ENCODE peak calls at places on chromosomes 4 and X, in eight cellular contexts. H is stimulated activated CD4-positive, alpha-beta T cell treated with anti-CD3 and anti-CD28 coated beads, Interleukin-2, amount 100 ng/mL, for 48 hours; Q is NCI-H2107; B is stimulated activated naive CD4-positive, alpha-beta T cell treated with Interleukin-2 at 50 U/mL for 16 hours; W is ureter; E is EL; L is globus pallidus; K is A549. R is an unnamed sample.
A peak's percentile ranks its signal among the peaks of the same experiment; 100 is the strongest.

GRCh38 chr4:182917182-182918043 is at the start of gene DCTD:
- DNase-seq in K (no peak), W (peak; percentile 76), Q (peak; percentile 12), L (peak; percentile 71), E (peak; percentile 71), B (peak; percentile 77), H (peak; percentile 68), R (peak; percentile 62)

GRCh38 chr4:113951263-113951662 is 28.2 kb downstream of the ARSJ start:
- DNase-seq in B (no peak), Q (no peak), E (no peak), K (no peak), H (no peak), L (no peak), W (no peak), R (no peak)

GRCh38 chrX:13893826-13894225 is 76.9 kb upstream of the GPM6B start:
- DNase-seq in L (no peak), K (no peak), W (no peak), E (no peak), Q (no peak), B (no peak), H (no peak), R (no peak)

GRCh38 chr4:111323496-111323895 is 700.6 kb upstream of the PITX2 start:
- DNase-seq in E (peak; percentile 87), L (no peak), H (no peak), Q (no peak), K (no peak), W (no peak), B (no peak), R (no peak)

GRCh38 chr4:108693211-108693610 is 42.8 kb downstream of the OSTC start:
- DNase-seq in Q (no peak), E (no peak), L (no peak), W (no peak), B (no peak), H (no peak), K (no peak), R (no peak)

GRCh38 chrX:54747713-54748393 is 50.2 kb downstream of the ITIH6 start:
- DNase-seq in E (no peak), B (no peak), Q (no peak), L (no peak), W (no peak), H (no peak), K (no peak), R (no peak)

GRCh38 chr4:15333692-15334633 is 93.9 kb upstream of the C1QTNF7 start:
- DNase-seq in B (no peak), E (peak; percentile 19), K (no peak), H (no peak), W (no peak), L (no peak), Q (no peak), R (no peak)

GRCh38 chrX:40470830-40471429 is 109.8 kb upstream of the ATP6AP2 start:
- DNase-seq in L (no peak), H (no peak), E (peak; percentile 2), Q (no peak), W (no peak), K (no peak), B (no peak), R (no peak)

GRCh38 chr4:187108846-187109245 is 385.2 kb upstream of the FAT1 start:
- DNase-seq in L (no peak), W (no peak), B (no peak), E (no peak), K (no peak), H (no peak), Q (no peak), R (no peak)

GRCh38 chrX:56947695-56948094 is 47.6 kb downstream of the SPIN3 start:
- DNase-seq in W (no peak), H (no peak), Q (no peak), K (no peak), E (peak; percentile 29), B (no peak), L (no peak), R (no peak)

GRCh38 chr4:14877246-14878220 is 124.7 kb upstream of the CPEB2 start:
- DNase-seq in L (no peak), W (no peak), Q (no peak), E (no peak), B (no peak), K (no peak), H (no peak), R (no peak)

GRCh38 chrX:12118134-12118533 is 20.1 kb upstream of the FRMPD4 start:
- DNase-seq in Q (no peak), K (no peak), E (peak; percentile 52), W (no peak), L (no peak), B (no peak), H (no peak), R (no peak)

GRCh38 chr4:165106518-165106917 is 6.1 kb downstream of the TMEM192 start:
- DNase-seq in L (no peak), B (no peak), H (no peak), Q (no peak), W (no peak), E (no peak), K (no peak), R (no peak)

GRCh38 chr4:88953400-88953799 is 103.6 kb downstream of the FAM13A start:
- DNase-seq in B (no peak), W (no peak), K (no peak), Q (no peak), L (no peak), E (no peak), H (no peak), R (no peak)

GRCh38 chr4:7414736-7415510 is 19.8 kb downstream of the PSAPL1 start:
- DNase-seq in B (no peak), K (no peak), W (no peak), L (no peak), Q (no peak), H (no peak), E (no peak), R (no peak)

GRCh38 chrX:130887392-130887791 is 15.6 kb downstream of the ENOX2 start:
- DNase-seq in K (no peak), B (no peak), H (no peak), L (no peak), Q (peak; percentile 64), W (no peak), E (no peak), R (no peak)

GRCh38 chr4:180766903-180767302 is 1476.3 kb upstream of the TENM3 start:
- DNase-seq in B (no peak), K (no peak), Q (no peak), W (no peak), E (no peak), L (no peak), H (no peak), R (no peak)

GRCh38 chr4:101183658-101184373 is 163.5 kb downstream of the PPP3CA start:
- DNase-seq in W (no peak), E (peak; percentile 42), L (no peak), B (no peak), Q (no peak), K (no peak), H (no peak), R (no peak)

GRCh38 chrX:40945366-40945713 is 139.9 kb upstream of the USP9X start:
- DNase-seq in H (no peak), K (peak; percentile 74), B (no peak), E (peak; percentile 65), Q (peak; percentile 41), W (no peak), L (no peak), R (peak; percentile 1)

GRCh38 chr4:24482871-24483270 is 101.5 kb downstream of the DHX15 start:
- DNase-seq in E (peak; percentile 7), W (no peak), B (no peak), Q (no peak), K (no peak), H (no peak), L (no peak), R (no peak)

GRCh38 chr4:45004847-45005565 is 278.6 kb upstream of the GNPDA2 start:
- DNase-seq in Q (no peak), B (no peak), L (no peak), E (no peak), W (no peak), H (no peak), K (no peak), R (no peak)

GRCh38 chr4:47617607-47618006 is 132.5 kb downstream of the ATP10D start:
- DNase-seq in H (no peak), K (no peak), L (no peak), W (no peak), E (no peak), Q (no peak), B (no peak), R (no peak)

GRCh38 chrX:108167211-108167872 is 75.8 kb downstream of the ATG4A start:
- DNase-seq in W (no peak), B (no peak), E (peak; percentile 64), Q (no peak), H (no peak), L (no peak), K (peak; percentile 13), R (no peak)

GRCh38 chrX:107678957-107679740 is 50.8 kb downstream of the PRPS1 start:
- DNase-seq in H (no peak), Q (no peak), W (peak; percentile 78), L (no peak), E (peak; percentile 62), K (no peak), B (peak; percentile 35), R (no peak)

GRCh38 chr4:21811576-21811975 is 137.0 kb downstream of the KCNIP4 start:
- DNase-seq in H (no peak), B (no peak), K (no peak), E (peak; percentile 82), L (no peak), Q (no peak), W (no peak), R (no peak)

GRCh38 chrX:76279007-76279406 is 106.1 kb downstream of the PBDC1 start:
- DNase-seq in H (peak; percentile 7), L (peak; percentile 36), B (peak; percentile 11), W (peak; percentile 47), E (peak; percentile 38), K (peak; percentile 6), Q (no peak), R (peak; percentile 30)

GRCh38 chrX:20347486-20347885 is 80.8 kb upstream of the RPS6KA3 start:
- DNase-seq in H (no peak), E (peak; percentile 4), B (no peak), K (no peak), W (no peak), Q (no peak), L (no peak), R (no peak)

GRCh38 chr4:83852085-83852451 is 316.2 kb downstream of the GPAT3 start:
- DNase-seq in L (no peak), H (no peak), Q (no peak), E (peak; percentile 85), K (peak; percentile 5), B (no peak), W (no peak), R (no peak)

GRCh38 chr4:13815231-13815630 is 187.7 kb upstream of the BOD1L1 start:
- DNase-seq in H (no peak), E (no peak), W (no peak), L (no peak), B (no peak), Q (no peak), K (no peak), R (no peak)

GRCh38 chr4:62482355-62482754 is 1282.2 kb downstream of the ADGRL3 start:
- DNase-seq in W (no peak), K (no peak), H (no peak), E (no peak), B (no peak), Q (no peak), L (no peak), R (no peak)

GRCh38 chrX:126165721-126166401 is at the start of gene DCAF12L2:
- DNase-seq in K (peak; percentile 0), E (no peak), B (no peak), W (no peak), L (peak; percentile 1), Q (no peak), H (no peak), R (no peak)

GRCh38 chrX:46645614-46646013 is 72.0 kb downstream of the CHST7 start:
- DNase-seq in K (no peak), L (no peak), B (no peak), H (no peak), Q (no peak), E (no peak), W (no peak), R (no peak)

GRCh38 chrX:48578661-48579128 is 4.4 kb downstream of the RBM3 start:
- DNase-seq in E (no peak), B (no peak), W (no peak), Q (no peak), K (no peak), H (no peak), L (no peak), R (no peak)

GRCh38 chr4:40363382-40363920 is 28.3 kb downstream of the CHRNA9 start:
- DNase-seq in E (no peak), Q (peak; percentile 31), W (peak; percentile 46), B (no peak), H (no peak), K (no peak), L (no peak), R (no peak)